ENCODE peak calls at places on chromosomes 7 and 10, in seven cellular contexts. O is HFF-Myc, Z is GM23248, D is cardiac fibroblast, Q is mammary epithelial cell, U is heart right ventricle, S is colonic mucosa. M is an unnamed sample.

GRCh38 chr7:75914655-75915415 is at the start of gene POR:
- DNase-seq in U (peak), Q (peak), D (peak), S (peak), Z (peak), O (peak), M (peak)

GRCh38 chr10:132608511-132609195 is 71.1 kb downstream of the INPP5A start:
- DNase-seq in S (no peak), Q (no peak), U (no peak), D (no peak), Z (no peak), O (no peak), M (no peak)

GRCh38 chr10:7410800-7411670 is at the start of gene SFMBT2:
- DNase-seq in D (peak), S (peak), U (peak), Q (peak), Z (peak), O (peak), M (peak)

GRCh38 chr7:39413866-39414668 is 152.1 kb upstream of the YAE1 start:
- DNase-seq in D (peak), U (peak), S (peak), Q (peak), O (no peak), Z (peak), M (no peak)

GRCh38 chr10:96719850-96720421 is 378 bp downstream of the PIK3AP1 start:
- DNase-seq in U (peak), Z (no peak), S (peak), O (no peak), Q (no peak), D (no peak), M (peak)

GRCh38 chr7:143216151-143216550 is 5.7 kb upstream of the TAS2R40 start:
- DNase-seq in Z (peak), Q (peak), O (no peak), S (no peak), U (no peak), D (no peak), M (no peak)

GRCh38 chr10:132933308-132934042 is 8.9 kb downstream of the CFAP46 start:
- DNase-seq in U (no peak), D (no peak), S (no peak), Z (no peak), Q (no peak), O (no peak), M (no peak)

GRCh38 chr10:117631276-117632151 is 89.0 kb downstream of the EMX2 start:
- DNase-seq in U (no peak), S (no peak), D (no peak), Z (no peak), Q (no peak), O (no peak), M (no peak)

GRCh38 chr7:47293884-47294568 is 287.9 kb downstream of the TNS3 start:
- DNase-seq in S (peak), Q (no peak), D (peak), Z (peak), U (peak), O (no peak), M (no peak)

GRCh38 chr7:88111136-88111748 is 108.6 kb downstream of the SRI start:
- DNase-seq in O (no peak), D (peak), Z (peak), U (no peak), Q (peak), S (no peak), M (no peak)

DNA sequence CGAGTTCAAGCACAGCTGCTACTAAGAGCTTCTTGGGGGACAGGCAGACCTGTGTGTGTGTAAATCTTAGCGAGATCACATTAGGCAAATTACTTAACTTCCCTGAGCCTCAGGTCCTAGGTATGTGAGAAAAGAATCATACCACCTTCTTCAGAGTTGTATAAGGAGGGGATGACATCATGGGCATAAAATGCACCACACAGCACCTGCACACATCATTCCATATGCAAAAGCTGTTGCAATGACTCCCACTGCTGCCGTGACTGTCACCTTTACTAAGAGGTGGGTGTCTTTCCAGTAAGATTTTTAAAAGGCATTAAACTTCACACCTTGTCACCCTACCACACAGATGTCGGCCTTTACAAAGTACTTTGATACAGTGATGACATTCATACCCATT is 146.0 kb downstream of the FANK1 start:
- DNase-seq in D (no peak), Z (no peak), Q (no peak), O (no peak), U (no peak), S (no peak), M (no peak)
- H3K4me3 ChIP-seq in D (no peak), Z (no peak), Q (no peak), O (no peak), U (no peak), S (no peak), M (no peak)

GRCh38 chr10:32961343-32961891 is 3.4 kb upstream of the ITGB1 start:
- DNase-seq in Q (no peak), U (no peak), O (no peak), Z (no peak), D (no peak), S (no peak), M (no peak)
- H3K4me3 ChIP-seq in Q (no peak), U (no peak), O (no peak), Z (peak), D (peak), S (no peak), M (no peak)

GRCh38 chr7:23014681-23015080 is 751 bp upstream of the HYCC1 start:
- DNase-seq in U (no peak), D (no peak), O (no peak), Q (no peak), Z (no peak), S (no peak), M (no peak)
- H3K4me3 ChIP-seq in U (peak), D (no peak), O (no peak), Q (no peak), Z (peak), S (no peak), M (no peak)

GRCh38 chr10:127300868-127301321 is 104.5 kb upstream of the INSYN2A start:
- DNase-seq in Z (no peak), Q (no peak), S (peak), U (no peak), O (no peak), D (no peak), M (no peak)

GRCh38 chr10:127307338-127307737 is 110.9 kb upstream of the INSYN2A start:
- DNase-seq in O (no peak), Z (no peak), U (no peak), S (no peak), D (no peak), Q (no peak), M (no peak)

GRCh38 chr10:127303105-127303504 is 106.7 kb upstream of the INSYN2A start:
- DNase-seq in S (no peak), D (no peak), Z (no peak), Q (peak), O (no peak), U (no peak), M (no peak)

GRCh38 chr10:127302343-127302742 is 106.0 kb upstream of the INSYN2A start:
- DNase-seq in S (no peak), O (no peak), Q (no peak), U (no peak), D (no peak), Z (no peak), M (no peak)

GRCh38 chr10:127303746-127304145 is 107.4 kb upstream of the INSYN2A start:
- DNase-seq in Z (no peak), U (no peak), D (no peak), S (no peak), Q (no peak), O (no peak), M (no peak)
- H3K4me3 ChIP-seq in Z (no peak), U (no peak), D (no peak), S (no peak), Q (no peak), O (no peak), M (no peak)

M was measured in lung.